ENCODE peak calls at places on chromosomes 5 and 9, in ten cellular contexts. One of them, this sample, is unnamed.

GRCh38 chr5:167524941-167525485 is 766.4 kb upstream of the WWC1 start:
- DNase-seq in B cell: no peak
- DNase-seq in brain microvascular endothelial cell: no peak
- DNase-seq in spleen: no peak
- DNase-seq in Peyer's patch: no peak
- DNase-seq in lower lobe of right lung: no peak
- DNase-seq in body of pancreas: no peak
- DNase-seq in psoas muscle: no peak
- DNase-seq in hepatocyte: no peak
- DNase-seq in uterus: no peak
- DNase-seq in this sample: no peak

GRCh38 chr5:139796061-139796806 is 626 bp downstream of the PSD2 start:
- DNase-seq in brain microvascular endothelial cell: no peak
- DNase-seq in spleen: no peak
- DNase-seq in psoas muscle: peak
- DNase-seq in Peyer's patch: no peak
- DNase-seq in body of pancreas: no peak
- DNase-seq in lower lobe of right lung: no peak
- DNase-seq in hepatocyte: no peak
- DNase-seq in B cell: peak
- DNase-seq in uterus: no peak
- DNase-seq in this sample: no peak

GRCh38 chr5:156543348-156543747 is 216.4 kb downstream of the SGCD start:
- DNase-seq in B cell: no peak
- DNase-seq in hepatocyte: no peak
- DNase-seq in body of pancreas: no peak
- DNase-seq in Peyer's patch: no peak
- DNase-seq in brain microvascular endothelial cell: no peak
- DNase-seq in psoas muscle: no peak
- DNase-seq in lower lobe of right lung: no peak
- DNase-seq in uterus: no peak
- DNase-seq in spleen: no peak
- DNase-seq in this sample: no peak

GRCh38 chr9:278651-279050 is 64.0 kb downstream of the DOCK8 start:
- DNase-seq in lower lobe of right lung: no peak
- DNase-seq in body of pancreas: no peak
- DNase-seq in hepatocyte: no peak
- DNase-seq in B cell: no peak
- DNase-seq in uterus: no peak
- DNase-seq in brain microvascular endothelial cell: no peak
- DNase-seq in spleen: no peak
- DNase-seq in Peyer's patch: peak
- DNase-seq in psoas muscle: no peak
- DNase-seq in this sample: no peak

GRCh38 chr5:126471875-126472537 is 48.8 kb downstream of the GRAMD2B start:
- DNase-seq in brain microvascular endothelial cell: peak
- DNase-seq in uterus: no peak
- DNase-seq in body of pancreas: no peak
- DNase-seq in lower lobe of right lung: no peak
- DNase-seq in psoas muscle: no peak
- DNase-seq in spleen: no peak
- DNase-seq in B cell: no peak
- DNase-seq in Peyer's patch: no peak
- DNase-seq in hepatocyte: peak
- DNase-seq in this sample: peak

GRCh38 chr9:33510264-33511183 is 13.5 kb upstream of the ANKRD18B start:
- DNase-seq in psoas muscle: peak
- DNase-seq in uterus: peak
- DNase-seq in hepatocyte: peak
- DNase-seq in B cell: peak
- DNase-seq in body of pancreas: peak
- DNase-seq in Peyer's patch: peak
- DNase-seq in lower lobe of right lung: peak
- DNase-seq in brain microvascular endothelial cell: peak
- DNase-seq in spleen: peak
- DNase-seq in this sample: no peak

GRCh38 chr9:76394896-76395244 is 644 bp upstream of the RFK start:
- DNase-seq in hepatocyte: peak
- DNase-seq in psoas muscle: peak
- DNase-seq in body of pancreas: peak
- DNase-seq in B cell: peak
- DNase-seq in Peyer's patch: peak
- DNase-seq in lower lobe of right lung: peak
- DNase-seq in brain microvascular endothelial cell: peak
- DNase-seq in spleen: no peak
- DNase-seq in uterus: no peak
- DNase-seq in this sample: no peak

GRCh38 chr5:50564079-50564478 is 102.4 kb upstream of the PARP8 start:
- DNase-seq in body of pancreas: no peak
- DNase-seq in hepatocyte: peak
- DNase-seq in B cell: no peak
- DNase-seq in spleen: no peak
- DNase-seq in psoas muscle: no peak
- DNase-seq in uterus: no peak
- DNase-seq in brain microvascular endothelial cell: peak
- DNase-seq in Peyer's patch: no peak
- DNase-seq in lower lobe of right lung: no peak
- DNase-seq in this sample: no peak

GRCh38 chr9:16257604-16258003 is 612.9 kb downstream of the BNC2 start:
- DNase-seq in lower lobe of right lung: no peak
- DNase-seq in uterus: no peak
- DNase-seq in B cell: no peak
- DNase-seq in spleen: no peak
- DNase-seq in body of pancreas: no peak
- DNase-seq in hepatocyte: no peak
- DNase-seq in Peyer's patch: no peak
- DNase-seq in brain microvascular endothelial cell: no peak
- DNase-seq in psoas muscle: no peak
- DNase-seq in this sample: no peak

GRCh38 chr9:27672730-27673129 is 99.4 kb upstream of the C9orf72 start:
- DNase-seq in lower lobe of right lung: no peak
- DNase-seq in B cell: no peak
- DNase-seq in brain microvascular endothelial cell: no peak
- DNase-seq in spleen: no peak
- DNase-seq in body of pancreas: no peak
- DNase-seq in uterus: no peak
- DNase-seq in hepatocyte: no peak
- DNase-seq in psoas muscle: no peak
- DNase-seq in Peyer's patch: no peak
- DNase-seq in this sample: no peak

GRCh38 chr9:115650768-115651167 is 502.8 kb upstream of the PAPPA start:
- DNase-seq in lower lobe of right lung: no peak
- DNase-seq in B cell: no peak
- DNase-seq in brain microvascular endothelial cell: peak
- DNase-seq in Peyer's patch: no peak
- DNase-seq in uterus: no peak
- DNase-seq in spleen: no peak
- DNase-seq in psoas muscle: no peak
- DNase-seq in hepatocyte: no peak
- DNase-seq in body of pancreas: no peak
- DNase-seq in this sample: peak

DNA sequence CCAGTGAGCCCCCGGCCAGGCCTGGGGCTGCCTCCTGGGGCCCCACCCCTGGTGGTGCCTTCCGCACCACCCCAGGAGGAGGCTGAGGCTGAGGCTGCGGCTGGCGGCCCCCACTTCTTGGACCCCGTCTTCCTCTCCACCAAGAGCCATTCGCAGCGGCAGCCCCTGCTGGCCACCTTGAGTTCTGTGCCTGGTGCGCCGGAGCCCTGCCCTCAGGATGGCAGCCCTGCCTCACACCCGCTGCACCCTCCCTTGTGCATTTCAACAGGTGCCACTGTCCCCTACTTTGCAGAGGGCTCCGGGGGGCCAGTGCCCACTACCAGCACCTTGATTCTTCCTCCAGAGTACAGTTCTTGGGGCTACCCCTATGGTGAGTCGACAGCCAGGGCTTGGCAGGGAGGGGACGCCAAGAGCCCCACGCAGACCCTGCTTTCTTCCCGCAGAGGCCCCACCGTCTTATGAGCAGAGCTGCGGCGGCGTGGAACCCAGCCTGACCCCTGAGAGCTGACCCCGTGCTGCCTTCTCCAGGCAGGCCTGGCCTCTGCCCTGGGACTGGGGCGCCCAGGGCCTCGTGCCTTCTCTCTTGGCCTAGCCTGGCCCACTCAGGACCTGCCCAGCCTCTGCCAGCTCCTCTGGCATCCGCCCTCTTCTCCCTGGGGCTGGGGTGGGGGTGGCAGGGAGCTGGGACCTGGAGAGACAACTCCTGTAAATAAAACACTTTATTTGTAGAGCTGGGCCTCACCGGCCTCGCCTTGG is 4.0 kb upstream of the EHMT1 start:
- DNase-seq in psoas muscle: no peak
- DNase-seq in uterus: no peak
- DNase-seq in spleen: peak
- DNase-seq in body of pancreas: peak
- DNase-seq in B cell: no peak
- DNase-seq in hepatocyte: no peak
- DNase-seq in lower lobe of right lung: no peak
- DNase-seq in brain microvascular endothelial cell: no peak
- DNase-seq in Peyer's patch: no peak
- DNase-seq in this sample: no peak
- TF ChIP-seq CTCF in psoas muscle: no peak
- TF ChIP-seq CTCF in uterus: no peak
- TF ChIP-seq CTCF in spleen: no peak
- TF ChIP-seq CTCF in body of pancreas: no peak
- TF ChIP-seq CTCF in B cell: no peak
- TF ChIP-seq CTCF in hepatocyte: no peak
- TF ChIP-seq CTCF in lower lobe of right lung: no peak
- TF ChIP-seq CTCF in brain microvascular endothelial cell: peak
- TF ChIP-seq CTCF in Peyer's patch: no peak
- TF ChIP-seq CTCF in this sample: no peak

DNA sequence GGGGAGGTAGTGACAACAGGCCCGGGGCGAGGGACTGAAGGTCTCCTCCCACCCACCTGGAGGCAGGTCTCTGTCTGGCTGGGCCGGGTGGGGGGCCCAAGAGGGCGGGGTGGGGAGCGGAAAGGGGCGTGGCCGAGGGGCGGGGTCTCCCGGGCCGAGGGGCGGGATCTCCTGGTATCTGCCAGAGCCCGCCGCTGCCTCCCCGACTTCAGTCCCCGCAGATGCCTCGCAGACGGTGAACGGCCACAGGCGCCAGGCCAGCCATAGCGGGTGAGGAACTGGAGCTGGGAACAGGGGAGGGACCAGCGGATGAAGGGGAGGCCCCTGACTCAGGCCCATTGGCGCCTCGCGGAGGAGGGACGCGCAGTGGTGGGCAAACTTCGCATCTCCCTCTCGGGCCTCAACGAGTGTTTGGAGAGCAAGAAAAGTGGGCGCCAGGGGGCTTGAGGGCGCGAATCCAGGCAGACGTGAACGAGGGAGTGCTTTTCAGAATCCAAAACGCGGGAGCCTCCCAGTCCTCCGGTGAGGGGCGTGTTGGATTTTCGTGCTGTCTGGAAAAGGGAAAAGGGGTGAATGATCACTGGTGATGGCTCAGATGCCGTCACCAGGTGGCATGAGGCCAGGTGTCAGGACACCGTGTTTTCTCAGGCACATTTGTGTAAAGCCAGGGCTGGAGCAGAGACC is at the start of gene ADGRD2:
- DNase-seq in B cell: peak
- DNase-seq in lower lobe of right lung: no peak
- DNase-seq in spleen: peak
- DNase-seq in brain microvascular endothelial cell: peak
- DNase-seq in psoas muscle: no peak
- DNase-seq in body of pancreas: peak
- DNase-seq in Peyer's patch: no peak
- DNase-seq in uterus: no peak
- DNase-seq in hepatocyte: peak
- DNase-seq in this sample: no peak
- TF ChIP-seq CTCF in B cell: no peak
- TF ChIP-seq CTCF in lower lobe of right lung: no peak
- TF ChIP-seq CTCF in spleen: no peak
- TF ChIP-seq CTCF in brain microvascular endothelial cell: no peak
- TF ChIP-seq CTCF in psoas muscle: no peak
- TF ChIP-seq CTCF in body of pancreas: no peak
- TF ChIP-seq CTCF in Peyer's patch: no peak
- TF ChIP-seq CTCF in uterus: no peak
- TF ChIP-seq CTCF in hepatocyte: no peak
- TF ChIP-seq CTCF in this sample: no peak

DNA sequence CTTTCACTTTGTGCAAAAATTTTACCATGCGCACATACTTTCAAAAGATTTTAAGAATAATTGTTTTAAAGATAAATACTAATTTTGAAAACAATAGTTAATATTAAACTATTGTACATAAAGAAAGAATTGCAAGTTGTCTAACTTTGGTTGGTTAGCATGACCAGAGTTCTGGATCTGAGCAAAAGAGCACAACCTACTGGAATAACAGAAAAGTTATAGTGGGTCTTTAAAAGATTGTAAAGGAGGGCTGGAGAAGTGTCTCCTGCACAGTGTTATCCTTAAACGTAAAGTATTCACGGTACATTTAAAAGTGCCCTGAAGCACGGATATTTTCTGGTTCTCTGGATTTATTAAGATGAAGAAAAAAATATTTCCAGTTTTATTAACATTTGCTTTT is 70.6 kb downstream of the GLIS3 start:
- DNase-seq in body of pancreas: no peak
- DNase-seq in uterus: no peak
- DNase-seq in hepatocyte: no peak
- DNase-seq in Peyer's patch: no peak
- DNase-seq in lower lobe of right lung: no peak
- DNase-seq in B cell: no peak
- DNase-seq in spleen: no peak
- DNase-seq in psoas muscle: no peak
- DNase-seq in brain microvascular endothelial cell: no peak
- DNase-seq in this sample: no peak
- TF ChIP-seq CTCF in body of pancreas: no peak
- TF ChIP-seq CTCF in uterus: no peak
- TF ChIP-seq CTCF in hepatocyte: peak
- TF ChIP-seq CTCF in Peyer's patch: no peak
- TF ChIP-seq CTCF in lower lobe of right lung: no peak
- TF ChIP-seq CTCF in B cell: no peak
- TF ChIP-seq CTCF in spleen: no peak
- TF ChIP-seq CTCF in psoas muscle: no peak
- TF ChIP-seq CTCF in brain microvascular endothelial cell: peak
- TF ChIP-seq CTCF in this sample: no peak

DNA sequence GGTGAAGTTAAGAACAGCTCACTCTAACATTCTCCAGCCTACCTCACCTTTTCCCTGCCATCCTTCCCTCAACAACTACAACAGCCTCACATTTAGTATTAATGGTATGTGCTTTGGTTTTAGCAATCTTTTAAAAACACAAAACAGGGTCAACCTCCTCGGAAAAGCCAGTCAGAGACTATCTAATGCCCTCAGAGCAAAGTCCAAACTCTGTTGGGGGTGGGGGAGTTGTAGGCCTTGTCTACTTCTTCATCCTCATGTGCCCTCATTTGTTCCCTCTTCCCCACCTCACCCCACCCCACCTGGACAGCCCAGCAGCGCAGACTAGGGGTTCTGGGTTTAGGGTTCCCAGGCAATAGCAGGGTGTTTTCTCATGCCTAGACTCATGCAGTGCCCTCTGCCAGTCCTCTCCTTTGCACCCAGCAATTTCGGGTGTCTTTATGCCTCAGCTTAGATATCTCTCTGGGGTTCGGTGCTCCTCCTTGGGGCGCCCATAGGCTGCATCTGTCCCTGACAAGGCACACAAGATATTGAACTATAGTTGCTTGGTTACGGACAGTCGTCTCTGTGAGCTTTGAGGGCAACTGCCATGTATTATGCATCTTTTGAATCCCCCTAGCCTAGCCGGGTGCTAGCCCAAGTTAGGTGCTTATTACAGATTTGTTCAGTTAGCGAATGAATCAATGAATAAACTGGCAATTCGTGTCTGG is 767 bp upstream of the TCOF1 start:
- DNase-seq in hepatocyte: no peak
- DNase-seq in spleen: no peak
- DNase-seq in B cell: no peak
- DNase-seq in Peyer's patch: no peak
- DNase-seq in lower lobe of right lung: no peak
- DNase-seq in body of pancreas: no peak
- DNase-seq in brain microvascular endothelial cell: no peak
- DNase-seq in uterus: no peak
- DNase-seq in psoas muscle: no peak
- DNase-seq in this sample: no peak
- TF ChIP-seq CTCF in hepatocyte: no peak
- TF ChIP-seq CTCF in spleen: no peak
- TF ChIP-seq CTCF in B cell: no peak
- TF ChIP-seq CTCF in Peyer's patch: no peak
- TF ChIP-seq CTCF in lower lobe of right lung: no peak
- TF ChIP-seq CTCF in body of pancreas: no peak
- TF ChIP-seq CTCF in brain microvascular endothelial cell: no peak
- TF ChIP-seq CTCF in uterus: no peak
- TF ChIP-seq CTCF in psoas muscle: no peak
- TF ChIP-seq CTCF in this sample: no peak

This sample was measured in AG09319.